ENCODE peak calls at places on chromosomes 2 and 18, in ten cellular contexts. G is posterior vena cava; O is M059J; P is fibroblast of lung; B is GM19239; S is GM12865; F is HT1080; W is NCI-H2081; R is stimulated activated CD4-positive, alpha-beta T cell treated with anti-CD3 and anti-CD28 coated beads, TNF-alpha, amount 100 ng/mL, for 48 hours; D is NCI-H2029 treated with DMSO at 0.1 percent for 48 hours. U is an unnamed sample.

GRCh38 chr18:51039138-51040112 is 9.4 kb downstream of the SMAD4 start:
- DNase-seq in S (peak), D (no peak), B (no peak), O (no peak), F (no peak), G (no peak), W (no peak), P (peak), R (no peak), U (no peak)

GRCh38 chr18:57833441-57834101 is 30.5 kb upstream of the ATP8B1 start:
- DNase-seq in G (no peak), F (peak), R (no peak), W (no peak), P (peak), B (peak), D (no peak), O (peak), S (peak), U (peak)

GRCh38 chr2:118786691-118787090 is 60.8 kb downstream of the EN1 start:
- DNase-seq in S (no peak), W (no peak), O (no peak), P (no peak), F (no peak), D (no peak), B (no peak), R (no peak), G (no peak), U (no peak)

GRCh38 chr18:58378411-58378820 is 250.5 kb downstream of the ALPK2 start:
- DNase-seq in W (no peak), B (no peak), D (no peak), S (no peak), O (no peak), R (no peak), F (no peak), P (no peak), G (peak), U (no peak)

GRCh38 chr2:216632952-216633615 is at the start of gene IGFBP2:
- DNase-seq in B (no peak), O (no peak), S (no peak), P (peak), W (peak), D (no peak), G (peak), F (no peak), R (no peak), U (peak)

GRCh38 chr2:101828267-101829017 is 130.9 kb downstream of the MAP4K4 start:
- DNase-seq in S (peak), G (no peak), F (no peak), P (peak), R (no peak), O (no peak), W (no peak), B (no peak), D (no peak), U (no peak)

GRCh38 chr18:34867520-34867919 is 157.4 kb downstream of the DTNA start:
- DNase-seq in S (no peak), B (no peak), W (peak), O (no peak), P (no peak), R (no peak), D (no peak), F (no peak), G (no peak), U (no peak)

GRCh38 chr18:41058351-41059125 is 896.5 kb upstream of the PIK3C3 start:
- DNase-seq in S (no peak), D (no peak), O (no peak), B (no peak), P (no peak), R (no peak), W (no peak), F (no peak), G (no peak), U (no peak)

GRCh38 chr2:209556354-209556961 is 132.6 kb downstream of the MAP2 start:
- DNase-seq in W (peak), S (peak), G (no peak), B (peak), F (peak), R (no peak), P (peak), O (peak), D (no peak), U (peak)

GRCh38 chr18:59959079-59959478 is 59.3 kb downstream of the PMAIP1 start:
- DNase-seq in G (no peak), F (peak), D (no peak), S (no peak), P (no peak), R (no peak), W (no peak), O (peak), B (no peak), U (no peak)

GRCh38 chr18:75625966-75626365 is 198.5 kb upstream of the SMIM21 start:
- DNase-seq in B (no peak), P (no peak), G (no peak), S (no peak), D (no peak), R (no peak), O (peak), F (peak), W (no peak), U (no peak)

GRCh38 chr18:56283346-56283745 is 355.0 kb downstream of the TXNL1 start:
- DNase-seq in R (no peak), G (no peak), D (no peak), F (no peak), B (no peak), P (no peak), S (no peak), O (no peak), W (no peak), U (no peak)

GRCh38 chr18:27860701-27861107 is 316.2 kb downstream of the CDH2 start:
- DNase-seq in W (no peak), P (peak), F (peak), R (no peak), D (no peak), B (no peak), G (no peak), O (peak), S (peak), U (peak)

GRCh38 chr2:43255249-43255960 is 29.0 kb upstream of the ZFP36L2 start:
- DNase-seq in G (no peak), B (no peak), R (no peak), S (no peak), F (no peak), W (no peak), P (no peak), D (no peak), O (peak), U (no peak)

GRCh38 chr2:233828546-233829192 is 25.7 kb downstream of the HJURP start:
- DNase-seq in W (no peak), R (no peak), B (no peak), S (no peak), D (no peak), G (peak), O (no peak), F (no peak), P (no peak), U (no peak)

GRCh38 chr2:120204945-120205670 is 18.1 kb downstream of the TMEM185B start:
- DNase-seq in B (no peak), G (no peak), O (no peak), W (no peak), R (no peak), D (no peak), P (no peak), S (no peak), F (no peak), U (no peak)

GRCh38 chr18:49055787-49056186 is 105.0 kb upstream of the SMAD7 start:
- DNase-seq in G (peak), F (peak), S (peak), O (peak), B (peak), W (no peak), D (no peak), P (peak), R (no peak), U (no peak)

GRCh38 chr2:60483400-60483799 is 70.1 kb downstream of the BCL11A start:
- DNase-seq in R (no peak), D (no peak), P (peak), G (no peak), F (peak), B (no peak), W (no peak), S (no peak), O (no peak), U (no peak)

GRCh38 chr18:1914489-1914888 is 656.8 kb downstream of the METTL4 start:
- DNase-seq in R (no peak), O (peak), P (no peak), D (no peak), G (no peak), B (no peak), W (no peak), S (peak), F (peak), U (peak)

GRCh38 chr2:142974288-142975024 is 97.0 kb downstream of the KYNU start:
- DNase-seq in F (peak), B (no peak), S (peak), W (no peak), R (no peak), P (peak), D (no peak), O (peak), G (no peak), U (no peak)

GRCh38 chr2:42339191-42339912 is 21.7 kb downstream of the COX7A2L start:
- DNase-seq in D (no peak), W (no peak), G (no peak), F (no peak), R (no peak), O (no peak), B (no peak), S (no peak), P (no peak), U (peak)

GRCh38 chr18:51278045-51278649 is 80.7 kb upstream of the MEX3C start:
- DNase-seq in D (peak), R (peak), O (peak), P (no peak), W (peak), F (peak), B (no peak), G (no peak), S (peak), U (peak)

GRCh38 chr2:168466190-168466737 is 10.2 kb downstream of the CERS6 start:
- DNase-seq in B (no peak), W (no peak), R (no peak), P (no peak), G (no peak), F (no peak), O (no peak), S (no peak), D (no peak), U (no peak)

GRCh38 chr18:34650121-34650545 is 60.0 kb upstream of the DTNA start:
- DNase-seq in D (no peak), R (no peak), W (no peak), F (peak), S (no peak), P (peak), G (no peak), B (no peak), O (peak), U (peak)

GRCh38 chr18:57466307-57466706 is 31.1 kb downstream of the ONECUT2 start:
- DNase-seq in F (no peak), O (peak), W (no peak), G (no peak), R (no peak), D (peak), P (no peak), S (no peak), B (no peak), U (no peak)

GRCh38 chr2:236628256-236628961 is 58.8 kb downstream of the ACKR3 start:
- DNase-seq in P (no peak), S (no peak), F (no peak), D (no peak), B (no peak), O (no peak), R (no peak), G (peak), W (no peak), U (no peak)

U was measured in kidney glomerular epithelial cell.